ENCODE peak calls at places on chromosomes 3 and 15, in four cellular contexts. F is cardiac fibroblast, I is RWPE1, G is OCI-LY7. H is an unnamed sample.

GRCh38 chr3:95350066-95350465 is 1287.2 kb downstream of the NSUN3 start:
- DNase-seq in F (no peak), G (no peak), I (no peak), H (no peak)

GRCh38 chr15:98103570-98103969 is 143.1 kb downstream of the ARRDC4 start:
- DNase-seq in I (no peak), G (no peak), F (no peak), H (no peak)

GRCh38 chr3:141231923-141232861 is 567 bp downstream of the PXYLP1 start:
- DNase-seq in F (no peak), G (no peak), I (peak), H (no peak)

GRCh38 chr3:156978471-156978961 is 152.4 kb downstream of the LEKR1 start:
- DNase-seq in G (peak), I (no peak), F (no peak), H (peak)

GRCh38 chr3:111837112-111837511 is 22.0 kb upstream of the PHLDB2 start:
- DNase-seq in G (no peak), I (no peak), F (peak), H (no peak)

GRCh38 chr3:55327131-55327920 is 159.8 kb downstream of the WNT5A start:
- DNase-seq in I (no peak), G (no peak), F (no peak), H (no peak)

GRCh38 chr3:165744025-165744424 is 93.2 kb downstream of the BCHE start:
- DNase-seq in I (no peak), G (no peak), F (no peak), H (no peak)

GRCh38 chr15:85583404-85584390 is 203.3 kb downstream of the AKAP13 start:
- DNase-seq in F (peak), G (peak), I (peak), H (peak)

GRCh38 chr3:172129868-172130751 is 90.7 kb downstream of the FNDC3B start:
- DNase-seq in F (peak), I (peak), G (no peak), H (no peak)

GRCh38 chr3:191412764-191413163 is 48.2 kb upstream of the PYDC2 start:
- DNase-seq in F (peak), I (peak), G (no peak), H (no peak)

GRCh38 chr3:190701096-190701532 is 161.4 kb downstream of the GMNC start:
- DNase-seq in F (peak), I (peak), G (peak), H (peak)

GRCh38 chr3:142888099-142888483 is 792 bp downstream of the PCOLCE2 start:
- DNase-seq in I (peak), G (no peak), F (peak), H (no peak)

GRCh38 chr15:66808181-66808824 is 106.3 kb downstream of the SMAD6 start:
- DNase-seq in I (no peak), F (no peak), G (no peak), H (no peak)

GRCh38 chr3:182739619-182740018 is 53.7 kb upstream of the ATP11B start:
- DNase-seq in I (no peak), F (peak), G (no peak), H (no peak)

GRCh38 chr3:99669879-99670555 is 31.6 kb downstream of the COL8A1 start:
- DNase-seq in G (no peak), F (no peak), I (no peak), H (no peak)

GRCh38 chr3:53941945-53942344 is 50.3 kb upstream of the SELENOK start:
- DNase-seq in I (no peak), G (no peak), F (peak), H (no peak)

GRCh38 chr3:177459397-177459796 is 262.1 kb upstream of the TBL1XR1 start:
- DNase-seq in F (peak), I (no peak), G (no peak), H (no peak)

GRCh38 chr3:190486908-190487607 is 26.8 kb upstream of the IL1RAP start:
- DNase-seq in I (no peak), G (no peak), F (no peak), H (no peak)

GRCh38 chr3:126149256-126149902 is 31.0 kb downstream of the ALDH1L1 start:
- DNase-seq in G (no peak), I (no peak), F (no peak), H (no peak)

GRCh38 chr3:81723732-81724313 is 37.6 kb downstream of the GBE1 start:
- DNase-seq in I (peak), F (peak), G (no peak), H (peak)

GRCh38 chr15:74036271-74037170 is 42.0 kb downstream of the PML start:
- DNase-seq in I (peak), F (peak), G (peak), H (no peak)

GRCh38 chr3:61848885-61849284 is 287.5 kb downstream of the PTPRG start:
- DNase-seq in G (no peak), F (peak), I (peak), H (no peak)

GRCh38 chr15:70093481-70094309 is 4.0 kb downstream of the TLE3 start:
- DNase-seq in F (peak), I (no peak), G (no peak), H (no peak)

GRCh38 chr3:6989608-6990291 is 128.8 kb downstream of the GRM7 start:
- DNase-seq in I (no peak), G (no peak), F (no peak), H (no peak)

DNA sequence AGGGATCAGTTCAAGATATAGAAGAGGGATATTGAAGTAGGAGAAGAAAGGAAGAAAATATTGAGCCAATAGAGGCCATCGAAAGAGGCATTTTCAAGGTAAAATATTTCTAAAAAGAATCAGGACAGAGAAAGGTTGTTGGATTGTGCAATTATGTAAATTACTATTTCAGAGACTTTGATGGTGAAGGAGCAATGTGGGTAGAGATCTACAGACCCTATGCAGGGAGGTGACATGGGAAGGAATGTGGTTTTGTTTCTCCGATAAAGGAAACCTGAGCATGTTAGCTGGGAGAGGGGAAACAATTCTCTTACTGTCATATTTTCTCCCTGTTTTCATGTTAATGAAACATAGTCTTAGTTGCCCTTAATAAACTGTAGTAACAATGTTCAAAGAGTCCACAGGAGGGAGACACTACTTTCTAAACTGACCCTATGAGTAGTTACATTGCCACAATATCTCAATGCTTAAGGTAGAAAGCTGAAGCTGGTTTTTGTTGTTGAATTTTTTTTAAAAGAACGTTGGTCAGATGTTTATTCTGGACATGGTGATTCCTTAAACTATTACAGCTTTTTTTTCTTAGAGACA is 133.3 kb downstream of the GRM7 start:
- DNase-seq in G (peak), I (no peak), F (peak), H (no peak)
- TF ChIP-seq CTCF in G (peak), I (no peak), F (no peak), H (no peak)

GRCh38 chr3:71689305-71689704 is 35.9 kb downstream of the EIF4E3 start:
- DNase-seq in F (no peak), I (peak), G (no peak), H (no peak)
- TF ChIP-seq CTCF in F (no peak), I (no peak), G (no peak), H (no peak)

DNA sequence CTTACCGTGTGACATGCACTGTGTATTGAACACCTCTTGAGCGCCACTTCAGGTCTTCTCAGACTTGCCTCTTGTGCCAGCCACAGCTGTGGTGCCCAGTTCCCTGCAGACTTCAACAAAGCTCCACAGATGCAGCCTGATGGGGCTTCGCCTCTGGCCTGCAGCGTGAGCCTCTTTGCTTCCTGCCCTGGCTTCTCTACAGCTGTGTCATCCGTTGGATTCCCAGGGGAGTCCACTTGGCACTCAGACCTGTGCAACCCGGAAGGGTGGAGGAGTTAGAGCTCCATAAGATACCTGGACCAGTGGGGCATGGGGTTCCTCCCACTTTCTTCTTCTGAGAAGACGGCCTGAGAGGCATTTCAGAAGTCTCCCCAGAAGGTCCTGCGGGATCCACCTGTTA is 57.7 kb upstream of the BNIP2 start:
- DNase-seq in G (peak), I (no peak), F (no peak), H (no peak)
- TF ChIP-seq CTCF in G (no peak), I (no peak), F (no peak), H (no peak)

GRCh38 chr3:9916734-9917680 is at the start of gene IL17RC:
- DNase-seq in G (no peak), F (peak), I (peak), H (no peak)

GRCh38 chr3:9916346-9916733 is 558 bp upstream of the IL17RC start:
- DNase-seq in F (peak), I (no peak), G (no peak), H (no peak)

GRCh38 chr3:9914559-9915251 is 2.2 kb upstream of the IL17RC start:
- DNase-seq in I (no peak), G (no peak), F (no peak), H (no peak)

GRCh38 chr3:9914011-9914410 is 2.9 kb upstream of the IL17RC start:
- DNase-seq in I (no peak), F (no peak), G (no peak), H (no peak)

GRCh38 chr3:9915252-9916141 is 1.4 kb upstream of the IL17RC start:
- DNase-seq in F (peak), G (no peak), I (no peak), H (no peak)
- TF ChIP-seq CTCF in F (peak), G (no peak), I (no peak), H (peak)

GRCh38 chr3:188362405-188362831 is 208.5 kb downstream of the LPP start:
- DNase-seq in I (peak), G (no peak), F (peak), H (no peak)
- TF ChIP-seq CTCF in I (no peak), G (no peak), F (peak), H (no peak)

GRCh38 chr3:29186982-29187718 is 93.7 kb upstream of the RBMS3 start:
- DNase-seq in G (no peak), F (peak), I (peak), H (no peak)

GRCh38 chr3:29186131-29186599 is 94.7 kb upstream of the RBMS3 start:
- DNase-seq in I (peak), F (peak), G (no peak), H (no peak)

GRCh38 chr3:29183346-29184087 is 97.4 kb upstream of the RBMS3 start:
- DNase-seq in I (peak), G (no peak), F (peak), H (no peak)

GRCh38 chr3:29181872-29182271 is 99.0 kb upstream of the RBMS3 start:
- DNase-seq in G (no peak), I (no peak), F (no peak), H (no peak)

DNA sequence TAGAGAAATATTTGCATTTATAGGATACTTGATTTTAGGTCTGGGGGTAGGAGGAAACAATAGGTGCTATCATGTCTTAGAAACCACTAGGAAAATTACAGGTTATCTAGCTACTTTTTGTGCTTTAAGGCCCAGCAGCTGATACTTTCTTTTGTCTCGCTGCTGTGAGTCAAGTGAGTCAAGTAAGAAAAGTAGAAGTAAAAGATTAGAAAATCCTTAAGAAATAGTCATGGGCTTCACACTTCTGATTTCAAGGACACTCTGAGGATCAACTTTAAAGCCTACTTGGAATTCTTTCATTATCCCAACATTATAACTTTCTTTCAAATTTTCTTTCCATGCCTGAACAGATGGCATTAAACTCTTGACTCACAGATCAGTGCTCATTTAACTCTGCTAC is 95.2 kb upstream of the RBMS3 start:
- DNase-seq in F (no peak), G (no peak), I (no peak), H (no peak)
- TF ChIP-seq CTCF in F (no peak), G (no peak), I (no peak), H (no peak)

GRCh38 chr3:128532007-128532983 is 39.3 kb upstream of the GATA2 start:
- DNase-seq in I (no peak), G (no peak), F (no peak), H (no peak)

GRCh38 chr3:128539376-128539775 is 46.4 kb upstream of the GATA2 start:
- DNase-seq in G (no peak), F (no peak), I (no peak), H (no peak)

GRCh38 chr3:128541246-128541645 is 48.2 kb upstream of the GATA2 start:
- DNase-seq in I (no peak), G (no peak), F (no peak), H (no peak)

GRCh38 chr3:128537091-128537703 is 44.2 kb upstream of the GATA2 start:
- DNase-seq in F (no peak), G (no peak), I (no peak), H (no peak)
- TF ChIP-seq CTCF in F (no peak), G (no peak), I (no peak), H (no peak)

H was measured in GM10248.